ENCODE peak calls at places on chromosomes 13 and 19, in six cellular contexts. N is IMR-90, Y is mesenchymal stem cell, E is neuronal stem cell, X is H1, W is trophoblast cell. A is an unnamed sample. For H3K36me3, the result is how much of the 10 kb centered on the place peaks cover.

GRCh38 chr19:16062789-16063188 is 13.5 kb upstream of the TPM4 start:
- DNase-seq in N (no peak), E (no peak), W (peak), Y (peak), X (peak), A (peak)

GRCh38 chr13:24341439-24341838 is 32.1 kb downstream of the C1QTNF9 start:
- DNase-seq in X (no peak), E (no peak), Y (peak), N (peak), W (no peak), A (no peak)

GRCh38 chr13:37475966-37476365 is 122.6 kb downstream of the POSTN start:
- DNase-seq in N (peak), W (no peak), E (no peak), X (no peak), Y (peak), A (no peak)

GRCh38 chr19:29495091-29495490 is 30.7 kb upstream of the VSTM2B start:
- DNase-seq in Y (no peak), X (no peak), N (no peak), E (no peak), W (no peak), A (no peak)

GRCh38 chr19:16273005-16273404 is 51.6 kb upstream of the KLF2 start:
- DNase-seq in N (no peak), E (no peak), X (no peak), Y (no peak), W (no peak), A (no peak)

GRCh38 chr19:12802267-12803106 is 618 bp downstream of the THSD8 start:
- DNase-seq in N (no peak), X (no peak), E (no peak), Y (no peak), W (peak), A (no peak)

GRCh38 chr13:45295536-45295935 is 45.4 kb downstream of the TPT1 start:
- DNase-seq in W (no peak), X (no peak), Y (peak), N (peak), E (no peak), A (no peak)

GRCh38 chr19:18939922-18940775 is 868 bp downstream of the HOMER3 start:
- DNase-seq in W (peak), Y (peak), E (peak), X (peak), N (peak), A (no peak)

GRCh38 chr19:51751655-51752054 is at the start of gene FPR1:
- DNase-seq in E (no peak), W (peak), Y (no peak), X (no peak), N (no peak), A (no peak)

GRCh38 chr13:111322001-111322915 is 1.8 kb downstream of the TEX29 start:
- DNase-seq in W (peak), E (no peak), X (peak), Y (no peak), N (no peak), A (no peak)

GRCh38 chr13:36515466-36515865 is 83.2 kb downstream of the CCNA1 start:
- DNase-seq in W (no peak), Y (no peak), X (no peak), N (no peak), E (no peak), A (no peak)

GRCh38 chr19:38441660-38442348 is 8.3 kb downstream of the RYR1 start:
- DNase-seq in E (no peak), X (peak), N (no peak), W (no peak), Y (no peak), A (peak)

GRCh38 chr13:112982281-112983041 is 13.4 kb downstream of the MCF2L start:
- DNase-seq in Y (no peak), X (no peak), N (no peak), W (no peak), E (no peak), A (no peak)

GRCh38 chr19:45280471-45280961 is 29.4 kb downstream of the MARK4 start:
- DNase-seq in Y (no peak), N (no peak), X (no peak), W (no peak), E (no peak), A (no peak)

GRCh38 chr19:18809149-18809978 is 18.3 kb upstream of the COMP start:
- DNase-seq in Y (peak), W (peak), N (peak), E (no peak), X (no peak), A (no peak)

GRCh38 chr19:50741179-50741933 is 18.2 kb downstream of the CLEC11A start:
- DNase-seq in W (no peak), E (no peak), X (no peak), Y (no peak), N (no peak), A (no peak)

GRCh38 chr13:51913421-51914136 is 51.8 kb downstream of the CCDC70 start:
- DNase-seq in E (no peak), Y (no peak), W (no peak), X (no peak), N (no peak), A (peak)

GRCh38 chr19:1400281-1401137 is 833 bp downstream of the GAMT start:
- DNase-seq in N (no peak), W (peak), X (no peak), E (no peak), Y (peak), A (no peak)

GRCh38 chr13:26019881-26020535 is 31.8 kb downstream of the SHISA2 start:
- DNase-seq in W (peak), N (peak), E (no peak), Y (peak), X (peak), A (no peak)

GRCh38 chr19:44512326-44513298 is 12.3 kb upstream of the ZNF180 start:
- DNase-seq in Y (peak), W (peak), N (peak), E (no peak), X (peak), A (peak)

GRCh38 chr13:23679214-23679613 is 109.0 kb downstream of the TNFRSF19 start:
- DNase-seq in W (no peak), Y (peak), N (peak), E (no peak), X (no peak), A (no peak)

GRCh38 chr13:39210961-39211534 is 172.8 kb downstream of the NHLRC3 start:
- DNase-seq in N (no peak), X (no peak), W (peak), Y (no peak), E (no peak), A (peak)

GRCh38 chr13:108195146-108195545 is 20.2 kb downstream of the LIG4 start:
- DNase-seq in W (no peak), E (no peak), X (no peak), N (peak), Y (peak), A (no peak)

GRCh38 chr19:40284251-40284500 is 969 bp downstream of the AKT2 start:
- DNase-seq in E (no peak), Y (no peak), N (no peak), X (no peak), W (no peak), A (no peak)

GRCh38 chr19:3968556-3969434 is 2.1 kb downstream of the DAPK3 start:
- DNase-seq in N (peak), X (peak), E (peak), W (peak), Y (peak), A (peak)

GRCh38 chr19:2455481-2456300 is 1.1 kb downstream of the LMNB2 start:
- DNase-seq in N (no peak), W (no peak), E (no peak), Y (peak), X (no peak), A (no peak)

GRCh38 chr19:18464646-18465045 is 26.7 kb upstream of the ISYNA1 start:
- DNase-seq in X (no peak), W (no peak), Y (peak), N (peak), E (no peak), A (no peak)

GRCh38 chr19:17560205-17560595 is 4.8 kb downstream of the COLGALT1 start:
- DNase-seq in X (no peak), N (peak), W (peak), E (no peak), Y (peak), A (no peak)

GRCh38 chr13:34826432-34826831 is 115.6 kb upstream of the NBEA start:
- DNase-seq in Y (no peak), N (no peak), X (no peak), W (no peak), E (no peak), A (no peak)

GRCh38 chr19:56405062-56405461 is 930 bp downstream of the ZNF583 start:
- DNase-seq in Y (no peak), W (no peak), E (no peak), N (no peak), X (no peak), A (no peak)
- H3K23ac ChIP-seq in Y (no peak), W (peak), E (no peak), N (peak), X (no peak), A (no peak)

GRCh38 chr19:42286349-42287016 is 15.4 kb upstream of the PRR19 start:
- DNase-seq in Y (no peak), X (no peak), E (no peak), W (no peak), N (peak), A (no peak)

GRCh38 chr19:42287826-42288107 is 14.2 kb upstream of the PRR19 start:
- DNase-seq in Y (no peak), W (no peak), E (no peak), N (no peak), X (no peak), A (no peak)

GRCh38 chr19:42288411-42288810 is 13.5 kb upstream of the PRR19 start:
- DNase-seq in N (no peak), Y (no peak), E (no peak), X (no peak), W (no peak), A (no peak)

GRCh38 chr19:42285988-42286348 is 16.0 kb upstream of the PRR19 start:
- DNase-seq in N (no peak), W (no peak), E (no peak), Y (no peak), X (no peak), A (no peak)

DNA sequence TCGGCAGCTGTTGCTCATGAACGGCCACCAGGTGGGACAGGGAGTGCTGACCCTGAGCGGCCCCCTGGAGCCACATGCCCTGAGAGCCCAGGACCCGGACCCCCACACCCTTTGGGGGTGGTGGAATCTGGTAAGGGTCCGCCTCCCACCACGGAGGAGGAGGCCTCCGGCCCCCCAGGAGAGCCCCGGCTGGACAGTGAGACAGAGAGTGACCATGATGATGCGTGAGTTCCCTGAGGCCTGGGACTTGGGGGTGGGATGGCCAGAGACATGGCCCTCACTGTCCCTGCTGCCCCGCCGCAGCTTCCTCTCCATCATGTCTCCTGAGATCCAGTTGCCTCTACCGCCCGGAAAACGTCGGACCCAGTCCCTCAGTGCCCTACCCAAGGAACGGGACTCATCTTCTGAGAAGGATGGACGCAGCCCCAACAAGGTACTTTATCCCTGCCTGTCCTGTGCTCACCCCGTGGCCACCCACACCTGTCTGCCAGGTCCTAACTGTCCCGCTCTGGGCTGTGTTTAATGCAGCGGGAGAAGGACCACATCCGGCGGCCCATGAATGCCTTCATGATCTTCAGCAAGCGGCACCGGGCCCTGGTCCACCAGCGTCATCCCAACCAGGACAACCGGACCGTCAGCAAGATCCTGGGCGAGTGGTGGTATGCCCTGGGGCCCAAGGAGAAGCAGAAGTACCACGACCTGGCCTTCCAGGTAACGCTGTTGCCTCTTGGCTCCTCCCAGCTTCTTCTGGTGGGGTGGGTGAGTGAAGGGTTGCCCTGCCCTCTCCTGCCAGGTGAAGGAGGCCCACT is 14.7 kb upstream of the PRR19 start:
- DNase-seq in N (no peak), Y (no peak), X (no peak), E (no peak), W (no peak), A (no peak)
- H3K36me3 ChIP-seq in N (half or more), Y (half or more), X (under half), E (half or more), W (half or more), A (under half)

DNA sequence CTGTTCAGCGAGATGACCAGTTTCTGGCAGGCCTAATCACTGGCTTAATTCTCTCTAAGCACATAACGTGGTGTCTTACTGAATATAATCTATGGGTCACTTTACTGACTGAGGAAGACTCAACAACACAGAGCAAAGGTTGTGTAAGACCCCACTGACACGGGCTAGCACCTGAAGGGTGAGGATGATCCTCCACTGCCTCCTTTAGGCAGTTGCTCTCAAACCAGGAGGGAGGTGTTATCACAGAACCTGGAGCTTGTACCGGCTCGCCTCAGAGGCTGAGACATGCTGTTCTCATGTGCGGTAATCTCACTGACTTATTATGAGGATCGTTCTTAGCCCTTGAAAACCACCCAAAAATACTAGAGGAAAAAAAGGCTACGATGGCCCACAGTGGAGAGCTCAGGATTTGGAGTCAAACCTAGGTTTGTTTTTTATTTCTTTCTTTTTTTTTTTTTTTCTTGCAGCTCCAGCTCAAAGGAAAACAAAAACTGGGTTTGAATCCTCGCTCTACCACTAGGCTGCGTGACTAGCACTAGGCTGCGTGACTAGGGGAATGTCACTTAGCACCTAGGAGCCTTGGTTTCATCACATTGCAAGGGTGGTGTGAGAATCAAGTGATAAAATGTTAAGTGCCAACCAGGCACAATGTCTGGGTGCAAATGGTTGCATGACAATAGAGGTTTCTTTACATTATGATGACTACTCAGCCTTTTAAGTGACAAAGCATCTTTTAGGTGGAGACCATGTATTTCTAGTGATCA is 28.1 kb downstream of the RCBTB2 start:
- DNase-seq in X (no peak), E (no peak), Y (no peak), W (no peak), N (no peak), A (peak)
- H3K4me2 ChIP-seq in X (no peak), E (no peak), Y (no peak), W (no peak), N (no peak), A (no peak)

GRCh38 chr19:49665301-49666119 is at the start of the genes BCL2L12 and IRF3:
- DNase-seq in E (peak), Y (peak), N (peak), W (peak), X (peak), A (peak)
- H3K23ac ChIP-seq in E (peak), Y (no peak), N (peak), W (no peak), X (no peak), A (peak)

DNA sequence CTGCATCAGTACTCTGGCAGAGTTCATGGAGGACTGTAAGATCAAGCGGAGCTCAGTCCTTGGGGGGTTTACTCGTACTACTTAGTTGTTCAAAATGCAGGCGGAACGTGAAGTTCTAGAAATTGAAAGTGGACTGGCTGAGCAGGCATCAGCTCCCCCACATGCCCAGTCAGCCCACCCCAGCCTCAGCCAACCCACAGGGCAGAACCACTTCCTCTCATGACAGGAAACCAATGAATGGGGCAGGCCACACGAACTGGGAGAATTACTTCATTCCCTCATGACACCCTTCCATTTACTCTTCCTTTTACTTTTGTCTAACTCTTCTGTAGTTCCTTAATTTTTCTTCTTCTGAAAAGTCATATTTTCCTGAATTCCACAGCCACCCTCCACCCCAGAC is 71.9 kb downstream of the FLT1 start:
- DNase-seq in Y (no peak), W (no peak), E (no peak), N (no peak), X (no peak), A (no peak)
- H3K36me3 ChIP-seq in Y (under half), W (under half), E (under half), N (under half), X (half or more), A (under half)

GRCh38 chr13:98729526-98730057 is 22.9 kb downstream of the SLC15A1 start:
- DNase-seq in Y (no peak), X (no peak), N (no peak), W (no peak), E (no peak), A (no peak)
- H3K4me2 ChIP-seq in Y (no peak), X (no peak), N (no peak), W (no peak), E (no peak), A (no peak)

GRCh38 chr13:20301391-20302071 is 69.4 kb upstream of the GJB6 start:
- DNase-seq in Y (no peak), E (peak), X (peak), W (no peak), N (no peak), A (peak)
- H3K23ac ChIP-seq in Y (no peak), E (peak), X (no peak), W (no peak), N (no peak), A (peak)

A was measured in mesendoderm.